ENCODE peak calls at places on chromosomes 7 and 10, in ten cellular contexts. N is osteocyte; J is activated naive CD4-positive, alpha-beta T cell; E is transverse colon; Q is globus pallidus; U is stimulated activated CD4-positive, alpha-beta T cell treated with anti-CD3 and anti-CD28 coated beads, Interleukin-4, amount 100 ng/mL, for 48 hours; O is RKO; W is left colon; P is ovary; L is GM04503. Y is an unnamed sample.
A peak's percentile ranks its signal among the peaks of the same experiment; 100 is the strongest.

GRCh38 chr10:50242777-50243176 is 8.5 kb downstream of the ASAH2 start:
- DNase-seq in N (no peak), J (no peak), E (no peak), Q (no peak), U (no peak), O (no peak), W (no peak), P (no peak), L (no peak), Y (no peak)

GRCh38 chr10:71728218-71728737 is 8.7 kb upstream of the C10orf105 start:
- DNase-seq in N (no peak), J (no peak), E (peak; percentile 55), Q (peak; percentile 43), U (no peak), O (no peak), W (no peak), P (no peak), L (no peak), Y (peak; percentile 93)

GRCh38 chr10:74859546-74859945 is 33.1 kb downstream of the KAT6B start:
- DNase-seq in N (no peak), J (no peak), E (no peak), Q (no peak), U (no peak), O (no peak), W (no peak), P (no peak), L (no peak), Y (no peak)

GRCh38 chr7:81929386-81929785 is 159.5 kb upstream of the HGF start:
- DNase-seq in N (no peak), J (no peak), E (no peak), Q (no peak), U (no peak), O (no peak), W (no peak), P (no peak), L (no peak), Y (no peak)

GRCh38 chr10:125396651-125397050 is 236.3 kb upstream of the CTBP2 start:
- DNase-seq in N (no peak), J (no peak), E (no peak), Q (no peak), U (no peak), O (no peak), W (no peak), P (no peak), L (peak; percentile 26), Y (no peak)

GRCh38 chr7:73971701-73972341 is 56.2 kb upstream of the ELN start:
- DNase-seq in N (peak; percentile 75), J (no peak), E (no peak), Q (no peak), U (no peak), O (no peak), W (no peak), P (no peak), L (no peak), Y (no peak)

GRCh38 chr10:62258926-62259325 is 9.7 kb downstream of the RTKN2 start:
- DNase-seq in N (no peak), J (no peak), E (no peak), Q (no peak), U (no peak), O (no peak), W (no peak), P (no peak), L (no peak), Y (no peak)

GRCh38 chr10:13743963-13744362 is 157.2 kb downstream of the PRPF18 start:
- DNase-seq in N (no peak), J (no peak), E (no peak), Q (no peak), U (no peak), O (no peak), W (no peak), P (no peak), L (no peak), Y (no peak)

GRCh38 chr10:11162828-11163599 is 145.3 kb downstream of the CELF2 start:
- DNase-seq in N (peak; percentile 21), J (no peak), E (peak; percentile 81), Q (peak; percentile 77), U (peak; percentile 44), O (no peak), W (peak; percentile 69), P (no peak), L (no peak), Y (no peak)

GRCh38 chr7:123183431-123183830 is 16.3 kb downstream of the SLC13A1 start:
- DNase-seq in N (no peak), J (no peak), E (no peak), Q (no peak), U (no peak), O (no peak), W (no peak), P (no peak), L (no peak), Y (no peak)

GRCh38 chr7:136925049-136925448 is 56.6 kb downstream of the CHRM2 start:
- DNase-seq in N (no peak), J (no peak), E (no peak), Q (no peak), U (no peak), O (no peak), W (no peak), P (no peak), L (no peak), Y (no peak)

GRCh38 chr10:69459893-69460575 is 8.8 kb downstream of the TSPAN15 start:
- DNase-seq in N (no peak), J (no peak), E (no peak), Q (no peak), U (no peak), O (no peak), W (no peak), P (no peak), L (no peak), Y (no peak)

GRCh38 chr10:76640765-76641164 is 996.8 kb downstream of the KCNMA1 start:
- DNase-seq in N (no peak), J (no peak), E (no peak), Q (no peak), U (no peak), O (no peak), W (no peak), P (no peak), L (no peak), Y (no peak)

GRCh38 chr7:94011714-94012353 is 7.7 kb upstream of the BET1 start:
- DNase-seq in N (no peak), J (no peak), E (no peak), Q (no peak), U (no peak), O (no peak), W (no peak), P (peak; percentile 15), L (no peak), Y (no peak)

GRCh38 chr10:29470843-29471482 is 163.8 kb downstream of the SVIL start:
- DNase-seq in N (no peak), J (no peak), E (no peak), Q (no peak), U (no peak), O (no peak), W (no peak), P (no peak), L (no peak), Y (no peak)

GRCh38 chr10:117175215-117175900 is 21.9 kb upstream of the KCNK18 start:
- DNase-seq in N (no peak), J (no peak), E (peak; percentile 22), Q (peak; percentile 37), U (no peak), O (no peak), W (no peak), P (peak; percentile 30), L (no peak), Y (no peak)

GRCh38 chr7:93228302-93228701 is 2.0 kb upstream of the HEPACAM2 start:
- DNase-seq in N (no peak), J (no peak), E (no peak), Q (peak; percentile 27), U (no peak), O (peak; percentile 83), W (no peak), P (no peak), L (no peak), Y (no peak)

GRCh38 chr10:116765549-116766162 is 23.3 kb upstream of the HSPA12A start:
- DNase-seq in N (no peak), J (no peak), E (peak; percentile 58), Q (peak; percentile 70), U (peak; percentile 45), O (no peak), W (no peak), P (no peak), L (no peak), Y (no peak)

GRCh38 chr10:129897851-129898463 is 66.1 kb downstream of the EBF3 start:
- DNase-seq in N (no peak), J (no peak), E (no peak), Q (no peak), U (no peak), O (no peak), W (no peak), P (no peak), L (no peak), Y (no peak)

GRCh38 chr10:46286991-46287693 is at the start of gene ANTXRL:
- DNase-seq in N (no peak), J (no peak), E (peak; percentile 7), Q (no peak), U (no peak), O (no peak), W (peak; percentile 18), P (no peak), L (no peak), Y (no peak)

Y was measured in esophagus muscularis mucosa.